ENCODE peak calls at places on chromosomes 3 and 15, in five cellular contexts. One of them, this sample, is unnamed.

GRCh38 chr15:98647774-98648653 is at the start of gene IGF1R:
- DNase-seq in breast epithelium: peak; percentile 78
- DNase-seq in lower lobe of right lung: peak; percentile 91
- DNase-seq in fibroblast of lung: peak; percentile 88
- DNase-seq in spleen: peak; percentile 97
- DNase-seq in this sample: peak; percentile 75

GRCh38 chr3:192851821-192852352 is 65.8 kb downstream of the MB21D2 start:
- DNase-seq in breast epithelium: peak; percentile 79
- DNase-seq in lower lobe of right lung: peak; percentile 75
- DNase-seq in fibroblast of lung: peak; percentile 80
- DNase-seq in spleen: no peak
- DNase-seq in this sample: no peak

GRCh38 chr3:21407743-21408142 is 343.3 kb downstream of the ZNF385D start:
- DNase-seq in breast epithelium: no peak
- DNase-seq in lower lobe of right lung: no peak
- DNase-seq in fibroblast of lung: no peak
- DNase-seq in spleen: no peak
- DNase-seq in this sample: no peak

GRCh38 chr3:171317133-171317532 is 143.1 kb downstream of the TNIK start:
- DNase-seq in breast epithelium: no peak
- DNase-seq in lower lobe of right lung: no peak
- DNase-seq in fibroblast of lung: no peak
- DNase-seq in spleen: no peak
- DNase-seq in this sample: no peak

GRCh38 chr3:148605551-148605950 is 92.2 kb upstream of the AGTR1 start:
- DNase-seq in breast epithelium: no peak
- DNase-seq in lower lobe of right lung: no peak
- DNase-seq in fibroblast of lung: no peak
- DNase-seq in spleen: no peak
- DNase-seq in this sample: no peak

GRCh38 chr15:59300618-59301139 is 72.0 kb downstream of the MYO1E start:
- DNase-seq in breast epithelium: no peak
- DNase-seq in lower lobe of right lung: no peak
- DNase-seq in fibroblast of lung: peak; percentile 22
- DNase-seq in spleen: no peak
- DNase-seq in this sample: peak; percentile 26

GRCh38 chr3:186057594-186057993 is 51.3 kb downstream of the ETV5 start:
- DNase-seq in breast epithelium: no peak
- DNase-seq in lower lobe of right lung: no peak
- DNase-seq in fibroblast of lung: peak; percentile 91
- DNase-seq in spleen: no peak
- DNase-seq in this sample: no peak

GRCh38 chr3:139157161-139157932 is 112.7 kb upstream of the PRR23C start:
- DNase-seq in breast epithelium: no peak
- DNase-seq in lower lobe of right lung: no peak
- DNase-seq in fibroblast of lung: no peak
- DNase-seq in spleen: no peak
- DNase-seq in this sample: no peak

GRCh38 chr3:14274999-14275961 is 96.7 kb downstream of the LSM3 start:
- DNase-seq in breast epithelium: no peak
- DNase-seq in lower lobe of right lung: no peak
- DNase-seq in fibroblast of lung: no peak
- DNase-seq in spleen: peak; percentile 55
- DNase-seq in this sample: no peak

GRCh38 chr15:59352189-59352588 is 20.5 kb downstream of the MYO1E start:
- DNase-seq in breast epithelium: no peak
- DNase-seq in lower lobe of right lung: no peak
- DNase-seq in fibroblast of lung: no peak
- DNase-seq in spleen: no peak
- DNase-seq in this sample: no peak

GRCh38 chr3:28617821-28618220 is 269.2 kb upstream of the AZI2 start:
- DNase-seq in breast epithelium: no peak
- DNase-seq in lower lobe of right lung: no peak
- DNase-seq in fibroblast of lung: no peak
- DNase-seq in spleen: no peak
- DNase-seq in this sample: no peak

GRCh38 chr3:15467227-15468181 is 40.1 kb downstream of the EAF1 start:
- DNase-seq in breast epithelium: no peak
- DNase-seq in lower lobe of right lung: no peak
- DNase-seq in fibroblast of lung: no peak
- DNase-seq in spleen: no peak
- DNase-seq in this sample: no peak

GRCh38 chr3:151315846-151316245 is 774 bp downstream of the GPR87 start:
- DNase-seq in breast epithelium: no peak
- DNase-seq in lower lobe of right lung: no peak
- DNase-seq in fibroblast of lung: peak; percentile 8
- DNase-seq in spleen: no peak
- DNase-seq in this sample: no peak

GRCh38 chr3:84487296-84487695 is 471.5 kb upstream of the CADM2 start:
- DNase-seq in breast epithelium: no peak
- DNase-seq in lower lobe of right lung: no peak
- DNase-seq in fibroblast of lung: no peak
- DNase-seq in spleen: no peak
- DNase-seq in this sample: no peak

GRCh38 chr3:38138347-38139190 is at the start of gene MYD88:
- DNase-seq in breast epithelium: peak; percentile 62
- DNase-seq in lower lobe of right lung: peak; percentile 94
- DNase-seq in fibroblast of lung: peak; percentile 52
- DNase-seq in spleen: peak; percentile 99
- DNase-seq in this sample: peak; percentile 89

GRCh38 chr3:135887220-135887619 is 78.3 kb upstream of the PPP2R3A start:
- DNase-seq in breast epithelium: no peak
- DNase-seq in lower lobe of right lung: no peak
- DNase-seq in fibroblast of lung: peak; percentile 36
- DNase-seq in spleen: no peak
- DNase-seq in this sample: no peak

GRCh38 chr3:127419140-127419539 is 131.3 kb upstream of the PRR20G start:
- DNase-seq in breast epithelium: no peak
- DNase-seq in lower lobe of right lung: no peak
- DNase-seq in fibroblast of lung: no peak
- DNase-seq in spleen: no peak
- DNase-seq in this sample: no peak

GRCh38 chr3:146709969-146710368 is 104.8 kb upstream of the PLSCR5 start:
- DNase-seq in breast epithelium: no peak
- DNase-seq in lower lobe of right lung: no peak
- DNase-seq in fibroblast of lung: peak; percentile 33
- DNase-seq in spleen: no peak
- DNase-seq in this sample: no peak

GRCh38 chr3:23607184-23607847 is 198.4 kb upstream of the UBE2E1 start:
- DNase-seq in breast epithelium: no peak
- DNase-seq in lower lobe of right lung: no peak
- DNase-seq in fibroblast of lung: no peak
- DNase-seq in spleen: no peak
- DNase-seq in this sample: no peak

GRCh38 chr3:46401579-46401978 is 5.3 kb downstream of the CCR5AS start:
- DNase-seq in breast epithelium: no peak
- DNase-seq in lower lobe of right lung: no peak
- DNase-seq in fibroblast of lung: no peak
- DNase-seq in spleen: no peak
- DNase-seq in this sample: no peak

GRCh38 chr15:49124371-49124770 is 31.0 kb downstream of the COPS2 start:
- DNase-seq in breast epithelium: no peak
- DNase-seq in lower lobe of right lung: no peak
- DNase-seq in fibroblast of lung: no peak
- DNase-seq in spleen: no peak
- DNase-seq in this sample: no peak

GRCh38 chr15:43881944-43882343 is 55.1 kb downstream of the WDR76 start:
- DNase-seq in breast epithelium: no peak
- DNase-seq in lower lobe of right lung: no peak
- DNase-seq in fibroblast of lung: no peak
- DNase-seq in spleen: no peak
- DNase-seq in this sample: no peak

GRCh38 chr3:179734497-179735281 is 81.8 kb downstream of the USP13 start:
- DNase-seq in breast epithelium: no peak
- DNase-seq in lower lobe of right lung: no peak
- DNase-seq in fibroblast of lung: no peak
- DNase-seq in spleen: no peak
- DNase-seq in this sample: no peak

GRCh38 chr3:179735321-179735720 is 82.5 kb downstream of the USP13 start:
- DNase-seq in breast epithelium: no peak
- DNase-seq in lower lobe of right lung: no peak
- DNase-seq in fibroblast of lung: no peak
- DNase-seq in spleen: no peak
- DNase-seq in this sample: no peak

GRCh38 chr3:179731544-179731943 is 78.7 kb downstream of the USP13 start:
- DNase-seq in breast epithelium: no peak
- DNase-seq in lower lobe of right lung: peak; percentile 89
- DNase-seq in fibroblast of lung: no peak
- DNase-seq in spleen: no peak
- DNase-seq in this sample: no peak

GRCh38 chr3:179732661-179733348 is 80.0 kb downstream of the USP13 start:
- DNase-seq in breast epithelium: no peak
- DNase-seq in lower lobe of right lung: peak; percentile 61
- DNase-seq in fibroblast of lung: no peak
- DNase-seq in spleen: no peak
- DNase-seq in this sample: no peak

DNA sequence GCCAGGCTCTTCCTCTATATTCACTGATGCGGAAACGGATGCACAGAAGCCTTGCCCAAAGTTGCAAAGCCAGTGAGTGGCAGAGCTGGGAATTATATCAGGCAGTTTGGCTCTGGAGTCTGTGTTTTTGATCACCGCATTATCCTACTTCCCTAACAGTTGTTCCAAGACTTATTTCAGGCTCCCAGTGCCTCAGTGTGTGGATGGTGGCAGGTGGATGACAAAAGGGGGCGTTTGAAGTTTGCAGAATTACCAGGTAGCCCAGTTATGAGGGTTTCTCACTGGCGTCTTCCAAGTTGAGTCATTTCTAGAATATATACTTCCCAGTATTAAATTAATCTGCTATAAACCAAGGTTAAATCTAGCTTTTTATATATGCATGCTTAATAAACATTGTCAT is 81.0 kb downstream of the USP13 start:
- DNase-seq in breast epithelium: no peak
- DNase-seq in lower lobe of right lung: no peak
- DNase-seq in fibroblast of lung: no peak
- DNase-seq in spleen: no peak
- DNase-seq in this sample: no peak
- H3K36me3 ChIP-seq in breast epithelium: no peaks in the 10 kb centered on the region
- H3K36me3 ChIP-seq in lower lobe of right lung: peaks cover 17% of the 10 kb centered on the region
- H3K36me3 ChIP-seq in fibroblast of lung: peaks cover 2% of the 10 kb centered on the region
- H3K36me3 ChIP-seq in spleen: peaks cover 24% of the 10 kb centered on the region
- H3K36me3 ChIP-seq in this sample: peaks cover 3% of the 10 kb centered on the region

DNA sequence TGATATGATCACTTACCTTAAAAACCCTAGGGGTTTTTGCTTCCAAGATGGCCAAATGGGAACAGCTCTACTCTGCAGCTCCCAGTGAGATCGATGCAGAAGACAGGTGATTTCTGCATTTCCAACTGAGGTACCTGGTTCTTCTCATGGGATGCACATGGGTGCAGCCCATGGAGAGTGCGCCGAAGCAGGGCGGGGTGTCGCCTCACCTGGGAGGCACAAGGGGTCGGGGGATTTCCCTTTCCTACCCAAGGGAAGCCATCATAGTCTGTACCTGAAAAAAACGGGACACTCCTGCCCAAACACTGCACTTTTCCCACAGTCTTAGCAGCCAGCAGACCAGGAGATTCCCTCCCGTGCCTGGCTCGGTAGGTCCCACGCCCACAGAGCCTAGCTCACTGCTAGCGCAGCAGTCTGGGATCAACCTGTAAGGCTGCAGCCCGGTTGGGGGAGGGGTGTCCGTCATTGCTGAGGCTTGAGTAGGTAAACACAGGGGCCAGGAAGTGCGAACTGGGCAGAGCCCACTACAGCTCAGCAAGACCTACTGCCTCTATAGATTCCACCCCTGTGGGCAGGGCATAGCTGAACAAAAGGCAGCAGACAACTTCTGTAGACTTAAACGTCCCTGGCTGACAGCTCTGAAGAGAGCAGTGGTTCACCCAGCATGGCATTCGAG is 78.6 kb downstream of the CTNNB1 start:
- DNase-seq in breast epithelium: no peak
- DNase-seq in lower lobe of right lung: no peak
- DNase-seq in fibroblast of lung: no peak
- DNase-seq in spleen: no peak
- DNase-seq in this sample: no peak
- TF ChIP-seq CTCF in breast epithelium: no peak
- TF ChIP-seq CTCF in lower lobe of right lung: no peak
- TF ChIP-seq CTCF in fibroblast of lung: no peak
- TF ChIP-seq CTCF in spleen: no peak
- TF ChIP-seq CTCF in this sample: no peak

DNA sequence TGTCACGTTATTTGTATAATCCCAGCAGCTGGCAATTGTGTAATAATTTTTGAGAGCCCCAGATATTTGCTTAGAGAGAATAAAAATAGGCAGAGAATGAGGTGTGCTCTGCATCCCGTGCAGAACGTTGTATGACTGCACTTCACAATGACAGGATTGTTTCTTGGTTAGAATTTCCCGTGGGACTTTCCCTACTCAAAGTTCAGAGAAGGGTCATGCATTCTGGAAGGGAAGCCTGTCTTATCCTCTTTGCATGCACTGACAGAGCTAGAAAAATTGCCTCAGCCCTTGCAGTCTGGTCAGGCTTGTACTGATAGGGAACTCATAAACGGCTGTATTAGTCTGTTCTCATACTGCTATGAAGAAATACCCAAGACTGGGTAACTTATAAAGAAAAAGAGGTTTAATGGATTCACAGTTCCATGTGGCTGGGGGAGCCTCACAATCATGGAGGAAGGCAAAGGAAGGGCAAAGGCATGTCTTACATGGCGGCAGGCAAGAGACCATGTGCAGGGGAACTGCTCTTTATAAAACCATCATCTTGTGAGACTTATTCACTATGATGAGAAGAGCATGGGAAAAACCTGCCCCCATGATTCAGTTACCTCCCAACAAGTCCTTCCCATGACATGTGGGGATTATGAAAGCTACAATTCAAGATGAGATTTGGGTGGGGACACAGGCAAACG is 16.5 kb downstream of the SV2B start:
- DNase-seq in breast epithelium: peak; percentile 23
- DNase-seq in lower lobe of right lung: no peak
- DNase-seq in fibroblast of lung: no peak
- DNase-seq in spleen: no peak
- DNase-seq in this sample: no peak
- H3K27ac ChIP-seq in breast epithelium: no peak overlapping the region
- H3K27ac ChIP-seq in lower lobe of right lung: no peak overlapping the region
- H3K27ac ChIP-seq in fibroblast of lung: no peak overlapping the region
- H3K27ac ChIP-seq in spleen: no peak overlapping the region
- H3K27ac ChIP-seq in this sample: no peak overlapping the region

DNA sequence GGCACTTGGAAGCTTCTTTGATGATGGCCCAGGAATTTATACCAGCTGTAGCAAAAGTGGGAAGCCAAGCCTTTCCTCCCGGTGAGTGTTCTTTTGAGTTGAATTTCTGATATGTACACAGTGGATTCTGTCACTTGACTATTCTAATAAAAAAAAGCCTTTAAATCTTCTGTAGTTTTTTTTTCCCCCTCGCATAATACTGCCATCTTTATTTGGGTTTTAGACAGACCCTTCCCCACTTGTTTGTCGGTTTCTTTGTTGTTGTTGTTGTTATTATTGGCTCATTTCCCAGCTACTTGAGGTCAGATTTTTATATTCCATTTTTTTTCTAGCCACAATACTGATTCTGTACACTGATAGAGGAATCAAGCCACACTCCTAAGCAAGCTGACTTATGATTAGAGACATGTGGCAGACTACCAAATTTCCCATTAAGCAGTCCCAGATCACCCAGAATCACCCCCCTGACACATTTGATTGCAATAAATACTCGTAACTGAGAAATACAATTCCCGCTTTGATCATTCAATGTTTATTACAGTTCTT is 122.4 kb upstream of the IL12A start:
- DNase-seq in breast epithelium: no peak
- DNase-seq in lower lobe of right lung: no peak
- DNase-seq in fibroblast of lung: peak; percentile 62
- DNase-seq in spleen: no peak
- DNase-seq in this sample: no peak
- H3K36me3 ChIP-seq in breast epithelium: no peaks in the 10 kb centered on the region
- H3K36me3 ChIP-seq in lower lobe of right lung: peaks cover 4% of the 10 kb centered on the region
- H3K36me3 ChIP-seq in fibroblast of lung: no peaks in the 10 kb centered on the region
- H3K36me3 ChIP-seq in spleen: no peaks in the 10 kb centered on the region
- H3K36me3 ChIP-seq in this sample: no peaks in the 10 kb centered on the region